ENCODE peak calls at places on chromosome 21, in seven cellular contexts. R, U, V, A, Y, J and C are unnamed samples. For H3K9me3, the result is how much of the 10 kb centered on the place peaks cover.

GRCh38 chr21:46622226-46622625 is 13.2 kb upstream of the PRMT2 start:
- DNase-seq in V (no peak), R (no peak), A (peak), Y (peak), J (no peak), U (no peak), C (no peak)

GRCh38 chr21:39036581-39036980 is 146.7 kb downstream of the PSMG1 start:
- DNase-seq in A (no peak), V (no peak), J (no peak), R (no peak), Y (no peak), U (no peak), C (no peak)

GRCh38 chr21:32414579-32415358 is 2.3 kb downstream of the EVA1C start:
- DNase-seq in R (peak), U (peak), J (peak), V (peak), A (peak), Y (no peak), C (peak)

GRCh38 chr21:14952916-14953315 is 111.9 kb downstream of the NRIP1 start:
- DNase-seq in R (no peak), A (no peak), U (peak), J (no peak), Y (no peak), V (no peak), C (no peak)

GRCh38 chr21:46113497-46114176 is 15.7 kb downstream of the COL6A2 start:
- DNase-seq in R (no peak), A (no peak), V (no peak), Y (no peak), U (no peak), J (no peak), C (no peak)

GRCh38 chr21:44640761-44641160 is 3.6 kb downstream of the KRTAP10-10 start:
- DNase-seq in J (no peak), A (no peak), R (no peak), V (no peak), U (no peak), Y (no peak), C (no peak)

GRCh38 chr21:34813266-34813886 is 144.6 kb downstream of the CLIC6 start:
- DNase-seq in V (peak), R (peak), U (peak), Y (no peak), J (peak), A (no peak), C (peak)

GRCh38 chr21:34567574-34567973 is 47.3 kb downstream of the RCAN1 start:
- DNase-seq in R (no peak), Y (no peak), U (no peak), J (no peak), A (no peak), V (no peak), C (no peak)

GRCh38 chr21:34912022-34912933 is 136.8 kb downstream of the RUNX1 start:
- DNase-seq in U (peak), R (peak), Y (no peak), V (no peak), A (no peak), J (no peak), C (peak)

GRCh38 chr21:26892151-26892550 is 46.9 kb upstream of the ADAMTS1 start:
- DNase-seq in Y (no peak), A (no peak), V (no peak), U (no peak), R (no peak), J (no peak), C (peak)

GRCh38 chr21:26888931-26889330 is 43.7 kb upstream of the ADAMTS1 start:
- DNase-seq in U (no peak), A (no peak), V (no peak), J (no peak), Y (no peak), R (no peak), C (no peak)

GRCh38 chr21:26884436-26884835 is 39.2 kb upstream of the ADAMTS1 start:
- DNase-seq in A (no peak), R (no peak), Y (no peak), J (no peak), V (no peak), U (no peak), C (no peak)

GRCh38 chr21:26887241-26887640 is 42.0 kb upstream of the ADAMTS1 start:
- DNase-seq in V (peak), Y (no peak), R (peak), J (peak), U (peak), A (no peak), C (peak)

DNA sequence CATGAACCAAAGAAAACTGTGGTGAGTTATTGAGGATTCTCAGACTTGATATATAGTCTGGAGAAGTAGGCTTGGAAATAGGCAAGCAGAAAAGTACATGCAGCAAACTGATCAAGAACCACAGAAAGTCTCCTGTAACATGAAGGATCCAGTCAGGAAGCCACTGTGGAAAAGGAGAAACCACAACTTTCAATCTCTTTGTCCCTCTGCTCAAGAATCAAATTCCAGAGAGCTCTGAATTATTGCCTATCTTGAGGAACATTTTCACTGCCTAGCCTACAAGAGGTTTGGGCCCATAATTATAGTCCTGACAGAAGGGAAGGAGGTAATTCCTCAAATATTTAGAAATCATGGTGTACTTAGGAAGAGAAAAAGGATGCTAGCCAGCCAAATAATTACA is 43.0 kb upstream of the ADAMTS1 start:
- DNase-seq in R (no peak), J (peak), U (no peak), A (no peak), V (no peak), Y (no peak), C (peak)
- H3K9me3 ChIP-seq in R (under half), J (under half), U (under half), A (under half), V (under half), Y (under half), C (under half)

GRCh38 chr21:36700961-36701911 is 2.3 kb downstream of the SIM2 start:
- DNase-seq in U (peak), R (no peak), J (no peak), Y (peak), V (no peak), A (peak), C (no peak)
- H3K9ac ChIP-seq in U (peak), R (no peak), J (no peak), Y (peak), V (peak), A (no peak), C (peak)

GRCh38 chr21:16264314-16264713 is 534.5 kb downstream of the USP25 start:
- DNase-seq in U (no peak), V (no peak), R (peak), J (no peak), A (no peak), Y (no peak), C (no peak)
- H3K4me3 ChIP-seq in U (no peak), V (no peak), R (peak), J (no peak), A (no peak), Y (no peak), C (peak)

DNA sequence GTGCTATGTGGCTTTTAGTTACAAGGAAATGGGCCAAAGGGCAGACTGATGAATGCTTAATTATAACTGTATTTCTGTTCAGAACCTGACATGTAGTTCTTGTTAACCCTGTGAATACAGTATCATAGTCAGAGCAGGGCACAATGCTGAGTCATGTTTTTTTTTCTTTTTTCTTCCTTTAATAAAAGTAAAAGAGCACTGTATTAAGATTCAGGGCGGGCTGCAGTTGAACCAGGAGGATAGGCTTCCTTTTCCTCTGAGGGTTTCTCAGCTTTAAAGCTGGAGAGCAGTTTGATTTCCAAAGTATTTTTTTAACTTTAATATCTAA is 8.7 kb downstream of the CLDN8 start:
- DNase-seq in R (no peak), U (no peak), Y (no peak), A (no peak), V (no peak), J (no peak), C (no peak)
- H3K9me3 ChIP-seq in R (under half), U (under half), Y (under half), A (under half), V (under half), J (under half), C (under half)

GRCh38 chr21:36126166-36126565 is 8.7 kb upstream of the CBR3 start:
- DNase-seq in U (peak), A (no peak), R (peak), V (peak), J (no peak), Y (no peak), C (no peak)

GRCh38 chr21:36127250-36127904 is 7.5 kb upstream of the CBR3 start:
- DNase-seq in U (no peak), R (no peak), J (no peak), Y (no peak), A (no peak), V (no peak), C (no peak)

GRCh38 chr21:36125513-36126121 is 9.3 kb upstream of the CBR3 start:
- DNase-seq in U (peak), Y (peak), A (peak), R (peak), J (peak), V (peak), C (peak)

GRCh38 chr21:36127977-36128376 is 6.9 kb upstream of the CBR3 start:
- DNase-seq in A (no peak), V (no peak), R (no peak), Y (no peak), U (no peak), J (no peak), C (no peak)

GRCh38 chr21:36126621-36127110 is 8.2 kb upstream of the CBR3 start:
- DNase-seq in U (no peak), A (no peak), J (no peak), R (no peak), Y (no peak), V (no peak), C (no peak)
- H3K9ac ChIP-seq in U (no peak), A (no peak), J (no peak), R (no peak), Y (no peak), V (no peak), C (no peak)

GRCh38 chr21:29302340-29302991 is 3.7 kb downstream of the BACH1 start:
- DNase-seq in A (no peak), J (peak), R (peak), Y (no peak), V (peak), U (peak), C (no peak)
- H3K4me3 ChIP-seq in A (no peak), J (no peak), R (peak), Y (no peak), V (peak), U (peak), C (peak)

GRCh38 chr21:24025101-24025500 is 1582.2 kb downstream of the MRPL39 start:
- DNase-seq in R (no peak), A (no peak), U (peak), Y (no peak), V (no peak), J (no peak), C (peak)
- H3K9me3 ChIP-seq in R (under half), A (under half), U (under half), Y (under half), V (under half), J (under half), C (under half)

DNA sequence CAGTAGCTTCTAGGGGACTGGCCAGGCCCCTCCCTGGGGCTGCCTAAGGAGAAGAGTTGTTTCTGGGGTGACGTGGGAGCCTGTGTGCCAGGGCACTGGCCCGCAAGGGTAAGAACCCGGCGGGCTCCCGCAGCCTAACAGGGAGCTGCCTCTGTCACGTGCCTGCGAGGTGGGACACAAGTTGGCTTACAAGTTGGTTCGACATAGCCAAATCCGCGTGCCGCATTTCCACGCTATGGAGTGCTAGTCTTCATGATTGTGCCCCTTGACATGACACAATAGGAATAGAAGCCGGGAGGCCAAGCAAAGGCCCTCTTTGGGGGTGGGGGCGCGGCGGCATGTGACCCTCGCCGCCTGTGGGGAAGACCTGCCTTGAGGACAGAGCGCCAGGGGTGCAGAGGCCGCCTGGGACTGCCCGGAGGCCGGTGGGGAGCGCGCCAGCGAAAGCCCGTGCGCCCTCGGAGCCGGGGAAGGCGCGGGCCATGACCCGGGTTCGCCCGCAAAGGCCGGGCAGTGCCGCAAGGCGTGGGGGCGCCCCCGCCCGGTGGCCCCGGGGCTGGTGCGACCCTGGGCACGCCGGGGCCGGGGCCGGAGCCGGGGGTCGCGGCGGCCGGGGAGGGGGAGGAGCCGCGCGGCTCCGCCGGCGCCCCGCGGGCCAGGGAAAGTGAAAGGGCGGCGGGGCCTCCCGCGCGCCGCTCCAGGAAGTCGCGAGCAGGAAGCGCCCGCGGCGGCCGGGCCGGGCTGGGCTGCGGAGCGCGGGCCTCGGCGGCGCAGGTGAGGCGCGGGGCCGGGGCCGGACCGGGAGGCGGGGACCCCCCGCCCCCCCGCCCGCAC is at the start of gene SLC37A1:
- DNase-seq in U (peak), A (peak), Y (peak), J (peak), V (no peak), R (peak), C (peak)
- H3K9ac ChIP-seq in U (peak), A (no peak), Y (peak), J (peak), V (no peak), R (no peak), C (peak)